ENCODE peak calls at places on chromosomes 6 and 20, in six cellular contexts. One of them, this sample, is unnamed.

GRCh38 chr20:62772994-62773858 is 23.0 kb upstream of the MRGBP start:
- DNase-seq in dermis microvascular lymphatic vessel endothelial cell: no peak
- DNase-seq in C1 segment of cervical spinal cord: no peak
- DNase-seq in heart right ventricle: no peak
- DNase-seq in BJ: no peak
- DNase-seq in B cell: no peak
- DNase-seq in this sample: no peak

GRCh38 chr20:24118781-24119175 is 130.2 kb upstream of the GGTLC1 start:
- DNase-seq in B cell: no peak
- DNase-seq in dermis microvascular lymphatic vessel endothelial cell: no peak
- DNase-seq in C1 segment of cervical spinal cord: no peak
- DNase-seq in heart right ventricle: no peak
- DNase-seq in BJ: no peak
- DNase-seq in this sample: no peak

GRCh38 chr6:167567142-167568033 is 242.5 kb downstream of the TTLL2 start:
- DNase-seq in heart right ventricle: no peak
- DNase-seq in B cell: no peak
- DNase-seq in C1 segment of cervical spinal cord: no peak
- DNase-seq in dermis microvascular lymphatic vessel endothelial cell: no peak
- DNase-seq in BJ: no peak
- DNase-seq in this sample: no peak

GRCh38 chr6:44410363-44410762 is 22.9 kb downstream of the CDC5L start:
- DNase-seq in C1 segment of cervical spinal cord: no peak
- DNase-seq in heart right ventricle: no peak
- DNase-seq in dermis microvascular lymphatic vessel endothelial cell: no peak
- DNase-seq in BJ: no peak
- DNase-seq in B cell: no peak
- DNase-seq in this sample: no peak

GRCh38 chr6:47152666-47153065 is 110.5 kb upstream of the ADGRF1 start:
- DNase-seq in heart right ventricle: no peak
- DNase-seq in B cell: no peak
- DNase-seq in BJ: no peak
- DNase-seq in dermis microvascular lymphatic vessel endothelial cell: no peak
- DNase-seq in C1 segment of cervical spinal cord: no peak
- DNase-seq in this sample: no peak

GRCh38 chr6:5335020-5335419 is 73.7 kb downstream of the FARS2 start:
- DNase-seq in dermis microvascular lymphatic vessel endothelial cell: no peak
- DNase-seq in C1 segment of cervical spinal cord: no peak
- DNase-seq in B cell: no peak
- DNase-seq in BJ: no peak
- DNase-seq in heart right ventricle: no peak
- DNase-seq in this sample: no peak

GRCh38 chr6:6714498-6715360 is 126.2 kb downstream of the LY86 start:
- DNase-seq in dermis microvascular lymphatic vessel endothelial cell: no peak
- DNase-seq in BJ: no peak
- DNase-seq in C1 segment of cervical spinal cord: no peak
- DNase-seq in heart right ventricle: no peak
- DNase-seq in B cell: no peak
- DNase-seq in this sample: no peak

GRCh38 chr6:143471822-143472221 is 21.2 kb downstream of the PEX3 start:
- DNase-seq in dermis microvascular lymphatic vessel endothelial cell: no peak
- DNase-seq in BJ: no peak
- DNase-seq in heart right ventricle: no peak
- DNase-seq in B cell: no peak
- DNase-seq in C1 segment of cervical spinal cord: no peak
- DNase-seq in this sample: no peak